ENCODE peak calls at places on chromosome 18, in ten cellular contexts. W is left lung; N is hepatocyte; R is tibial nerve; S is right lobe of liver; Q is body of pancreas; I is vagina; D is naive thymus-derived CD4-positive, alpha-beta T cell; O is heart right ventricle; K is transverse colon. Z is an unnamed sample.

GRCh38 chr18:49277395-49278036 is 182.9 kb downstream of the DYM start:
- DNase-seq in W (no peak), I (no peak), K (no peak), D (no peak), S (no peak), O (no peak), R (no peak), N (no peak), Q (no peak), Z (no peak)

GRCh38 chr18:61706516-61706915 is 186.3 kb downstream of the RNF152 start:
- DNase-seq in R (no peak), K (no peak), I (no peak), W (no peak), O (no peak), Q (no peak), N (no peak), D (no peak), S (no peak), Z (no peak)

GRCh38 chr18:67468038-67468437 is 48.5 kb downstream of the DSEL start:
- DNase-seq in R (no peak), O (no peak), D (no peak), S (no peak), Q (no peak), I (no peak), W (no peak), N (no peak), K (no peak), Z (no peak)

GRCh38 chr18:79735071-79735980 is 55.7 kb downstream of the CTDP1 start:
- DNase-seq in O (no peak), N (no peak), Q (no peak), D (no peak), K (no peak), S (no peak), I (no peak), R (no peak), W (peak; percentile 73), Z (no peak)

GRCh38 chr18:74930616-74931015 is 278.3 kb downstream of the PTGR3 start:
- DNase-seq in W (no peak), O (no peak), K (no peak), N (no peak), S (no peak), R (no peak), D (no peak), Q (no peak), I (no peak), Z (no peak)

GRCh38 chr18:26477828-26478466 is 70.4 kb downstream of the KCTD1 start:
- DNase-seq in I (no peak), R (no peak), N (no peak), S (no peak), D (no peak), W (no peak), O (no peak), K (no peak), Q (no peak), Z (no peak)

GRCh38 chr18:79856119-79857080 is 58.7 kb downstream of the KCNG2 start:
- DNase-seq in R (no peak), O (no peak), S (no peak), D (no peak), Q (peak; percentile 45), I (no peak), N (peak; percentile 73), W (peak; percentile 43), K (no peak), Z (no peak)

GRCh38 chr18:50924372-50924771 is 43.5 kb upstream of the ELAC1 start:
- DNase-seq in S (no peak), D (no peak), N (no peak), W (no peak), R (no peak), Q (no peak), I (no peak), K (no peak), O (no peak), Z (no peak)

GRCh38 chr18:79949571-79950439 is 1.6 kb downstream of the SLC66A2 start:
- DNase-seq in O (peak; percentile 45), Q (no peak), S (peak; percentile 59), D (peak; percentile 13), I (no peak), N (no peak), K (peak; percentile 43), R (no peak), W (peak; percentile 87), Z (no peak)

GRCh38 chr18:7626922-7627440 is 59.9 kb downstream of the PTPRM start:
- DNase-seq in S (no peak), I (no peak), Q (no peak), K (no peak), D (no peak), W (no peak), R (no peak), N (peak; percentile 34), O (no peak), Z (no peak)

GRCh38 chr18:7255054-7255453 is 24.2 kb downstream of the LRRC30 start:
- DNase-seq in O (no peak), K (no peak), D (no peak), Q (no peak), S (no peak), R (no peak), I (no peak), N (no peak), W (no peak), Z (no peak)

GRCh38 chr18:71398530-71398929 is 1109.7 kb downstream of the SOCS6 start:
- DNase-seq in D (no peak), K (no peak), I (no peak), S (no peak), O (no peak), W (no peak), R (no peak), Q (peak; percentile 9), N (peak; percentile 10), Z (no peak)

GRCh38 chr18:46096651-46097300 is 1.3 kb downstream of the ATP5F1A start:
- DNase-seq in W (no peak), K (no peak), I (no peak), D (no peak), Q (no peak), O (no peak), S (no peak), R (no peak), N (no peak), Z (no peak)

GRCh38 chr18:43882358-43882757 is 605.1 kb upstream of the SYT4 start:
- DNase-seq in S (no peak), W (peak; percentile 23), I (no peak), D (no peak), Q (no peak), K (no peak), N (no peak), R (no peak), O (peak; percentile 18), Z (no peak)

GRCh38 chr18:70426818-70427217 is 138.0 kb downstream of the SOCS6 start:
- DNase-seq in R (no peak), Q (no peak), K (no peak), S (no peak), N (no peak), I (no peak), W (no peak), O (no peak), D (no peak), Z (no peak)

GRCh38 chr18:34055227-34055626 is 169.5 kb downstream of the NOL4 start:
- DNase-seq in I (no peak), K (no peak), Q (no peak), O (no peak), D (no peak), R (no peak), N (no peak), S (no peak), W (no peak), Z (no peak)
- H3K4me1 ChIP-seq in I (no peaks in the 10 kb centered on the region), K (no peaks in the 10 kb centered on the region), Q (no peaks in the 10 kb centered on the region), O (no peaks in the 10 kb centered on the region), D (no peaks in the 10 kb centered on the region), R (no peaks in the 10 kb centered on the region), N (no peaks in the 10 kb centered on the region), S (no peaks in the 10 kb centered on the region), W (no peaks in the 10 kb centered on the region), Z (no peaks in the 10 kb centered on the region)

DNA sequence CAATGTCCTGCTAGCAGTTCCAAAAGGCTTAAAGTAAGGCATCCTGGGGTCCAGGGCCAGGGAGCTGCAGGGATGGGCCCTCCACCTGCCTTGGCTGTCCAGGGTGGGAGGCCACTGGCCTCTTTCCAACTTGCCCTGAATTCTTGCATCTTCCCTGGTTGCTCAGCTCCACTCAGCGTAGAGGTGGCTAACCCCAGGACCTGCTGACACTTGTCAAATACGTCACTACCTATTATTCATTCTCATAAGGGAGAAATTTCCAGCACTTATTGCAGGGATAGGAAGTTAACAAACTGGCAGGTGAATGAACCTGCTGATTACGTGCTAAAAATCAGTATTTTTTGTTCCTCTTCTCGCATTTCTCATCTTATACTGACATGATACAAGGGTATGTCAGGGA is 101.9 kb upstream of the NEDD4L start:
- DNase-seq in I (no peak), S (no peak), K (no peak), D (no peak), O (no peak), N (no peak), R (no peak), Q (no peak), W (no peak), Z (no peak)
- H3K27ac ChIP-seq in I (no peak overlapping the region), S (no peak overlapping the region), K (no peak overlapping the region), D (no peak overlapping the region), O (no peak overlapping the region), N (no peak overlapping the region), R (no peak overlapping the region), Q (no peak overlapping the region), W (no peak overlapping the region), Z (no peak overlapping the region)

DNA sequence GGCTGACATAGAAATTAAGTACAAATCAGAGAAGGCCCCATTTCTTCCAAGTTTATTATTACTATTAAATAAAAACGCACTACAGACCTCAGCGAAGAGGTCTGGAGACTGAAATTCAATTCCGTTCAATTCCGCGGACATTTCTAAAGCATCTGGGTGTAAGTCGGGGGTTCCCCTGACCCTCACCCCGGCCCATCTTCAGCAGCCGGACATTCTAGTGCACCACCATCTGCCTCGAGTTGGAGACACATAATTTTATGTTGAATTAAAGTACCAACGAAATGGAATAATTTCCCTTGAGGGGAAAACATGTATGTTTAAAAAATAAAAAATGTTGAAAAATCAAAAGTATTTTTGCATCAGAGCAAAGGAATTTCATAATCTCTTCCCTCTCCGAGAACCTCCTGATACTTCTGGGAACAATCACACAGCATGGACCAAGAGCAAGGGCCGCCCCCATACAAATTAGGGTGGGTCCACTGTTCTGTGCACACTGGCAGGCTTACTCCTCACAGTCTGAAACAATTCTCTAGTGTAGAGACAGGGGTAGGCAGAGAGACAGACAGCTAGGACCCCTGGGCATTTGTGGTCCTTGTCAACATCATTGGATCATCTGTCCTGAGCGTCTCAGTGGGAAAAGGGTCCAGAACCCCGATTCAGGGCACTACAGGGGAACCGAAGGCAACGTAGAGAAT is 29.3 kb downstream of the MBP start:
- DNase-seq in O (no peak), K (no peak), S (no peak), W (no peak), I (peak; percentile 84), N (no peak), R (no peak), D (no peak), Q (no peak), Z (no peak)
- H3K4me1 ChIP-seq in O (peaks cover 82% of the 10 kb centered on the region), K (peaks cover 39% of the 10 kb centered on the region), S (peaks cover 25% of the 10 kb centered on the region), W (peaks cover 98% of the 10 kb centered on the region), I (peaks cover 81% of the 10 kb centered on the region), N (peaks cover 45% of the 10 kb centered on the region), R (peaks cover 87% of the 10 kb centered on the region), D (peaks cover 97% of the 10 kb centered on the region), Q (peaks cover 22% of the 10 kb centered on the region), Z (peaks cover 94% of the 10 kb centered on the region)

DNA sequence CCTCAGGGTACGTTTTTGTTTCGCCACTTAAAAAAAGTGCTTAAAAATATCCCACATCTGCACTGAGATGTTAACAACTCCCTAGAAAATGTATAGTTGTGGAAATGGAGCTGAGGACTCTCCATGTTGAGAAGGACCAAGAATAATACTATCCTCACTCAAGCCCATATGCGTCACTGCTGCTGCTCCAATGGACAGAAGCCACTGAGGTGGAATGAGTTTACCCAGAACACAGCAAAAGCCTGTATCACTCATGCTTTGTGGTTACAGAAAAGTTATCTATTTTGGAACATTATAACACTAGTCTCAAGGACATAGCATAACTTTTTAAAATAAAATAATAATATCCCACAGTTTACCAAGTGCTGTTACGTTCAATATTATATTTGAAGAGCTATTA is 31.9 kb downstream of the DSC3 start:
- DNase-seq in W (no peak), I (no peak), K (no peak), Q (no peak), D (no peak), S (no peak), R (no peak), N (no peak), O (no peak), Z (no peak)
- H3K27ac ChIP-seq in W (no peak overlapping the region), I (no peak overlapping the region), K (no peak overlapping the region), Q (no peak overlapping the region), D (no peak overlapping the region), S (no peak overlapping the region), R (no peak overlapping the region), N (peak overlapping the region; percentile 32), O (no peak overlapping the region), Z (no peak overlapping the region)